ENCODE peak calls at places on chromosomes 13 and 19, in six cellular contexts. One of them, this sample, is unnamed. For H3K9me3, the result is how much of the 10 kb centered on the place peaks cover.

GRCh38 chr13:94228781-94229180 is 250.7 kb downstream of the DCT start:
- DNase-seq in DND-41: no peak
- DNase-seq in upper lobe of left lung: no peak
- DNase-seq in testis: no peak
- DNase-seq in pancreas: no peak
- DNase-seq in breast epithelium: no peak
- DNase-seq in this sample: no peak

GRCh38 chr13:96090240-96091101 is 564 bp downstream of the HS6ST3 start:
- DNase-seq in upper lobe of left lung: no peak
- DNase-seq in breast epithelium: no peak
- DNase-seq in pancreas: peak
- DNase-seq in DND-41: no peak
- DNase-seq in testis: peak
- DNase-seq in this sample: no peak

GRCh38 chr19:45632468-45633196 is 6.6 kb downstream of the EML2 start:
- DNase-seq in DND-41: peak
- DNase-seq in pancreas: peak
- DNase-seq in breast epithelium: peak
- DNase-seq in upper lobe of left lung: peak
- DNase-seq in testis: peak
- DNase-seq in this sample: no peak

GRCh38 chr19:53657778-53658177 is 26.0 kb downstream of the DPRX start:
- DNase-seq in pancreas: no peak
- DNase-seq in upper lobe of left lung: no peak
- DNase-seq in DND-41: no peak
- DNase-seq in breast epithelium: no peak
- DNase-seq in testis: no peak
- DNase-seq in this sample: no peak

GRCh38 chr19:54955356-54955755 is 8.0 kb upstream of the NLRP7 start:
- DNase-seq in DND-41: no peak
- DNase-seq in pancreas: no peak
- DNase-seq in breast epithelium: no peak
- DNase-seq in testis: no peak
- DNase-seq in upper lobe of left lung: no peak
- DNase-seq in this sample: no peak

GRCh38 chr13:38202730-38203129 is 146.9 kb upstream of the UFM1 start:
- DNase-seq in pancreas: no peak
- DNase-seq in testis: no peak
- DNase-seq in DND-41: no peak
- DNase-seq in breast epithelium: no peak
- DNase-seq in upper lobe of left lung: no peak
- DNase-seq in this sample: no peak

GRCh38 chr13:78674638-78675037 is 15.7 kb upstream of the OBI1 start:
- DNase-seq in DND-41: no peak
- DNase-seq in pancreas: no peak
- DNase-seq in upper lobe of left lung: no peak
- DNase-seq in breast epithelium: no peak
- DNase-seq in testis: no peak
- DNase-seq in this sample: no peak

GRCh38 chr13:97307882-97308624 is 85.9 kb downstream of the MBNL2 start:
- DNase-seq in testis: peak
- DNase-seq in breast epithelium: peak
- DNase-seq in DND-41: no peak
- DNase-seq in upper lobe of left lung: no peak
- DNase-seq in pancreas: peak
- DNase-seq in this sample: no peak

GRCh38 chr19:11722414-11722813 is 16.3 kb downstream of the ZNF823 start:
- DNase-seq in breast epithelium: no peak
- DNase-seq in upper lobe of left lung: no peak
- DNase-seq in DND-41: no peak
- DNase-seq in pancreas: no peak
- DNase-seq in testis: no peak
- DNase-seq in this sample: no peak

GRCh38 chr19:48768989-48769713 is 13.8 kb downstream of the FGF21 start:
- DNase-seq in breast epithelium: no peak
- DNase-seq in pancreas: no peak
- DNase-seq in DND-41: no peak
- DNase-seq in testis: no peak
- DNase-seq in upper lobe of left lung: peak
- DNase-seq in this sample: no peak

GRCh38 chr13:28574617-28575142 is 79.8 kb upstream of the FLT1 start:
- DNase-seq in testis: no peak
- DNase-seq in pancreas: no peak
- DNase-seq in DND-41: no peak
- DNase-seq in upper lobe of left lung: peak
- DNase-seq in breast epithelium: no peak
- DNase-seq in this sample: no peak

GRCh38 chr19:34733266-34733825 is 697 bp upstream of the ZNF181 start:
- DNase-seq in upper lobe of left lung: no peak
- DNase-seq in DND-41: peak
- DNase-seq in testis: peak
- DNase-seq in breast epithelium: no peak
- DNase-seq in pancreas: peak
- DNase-seq in this sample: no peak

GRCh38 chr19:52936958-52937334 is 13.7 kb upstream of the ZNF888 start:
- DNase-seq in upper lobe of left lung: no peak
- DNase-seq in testis: no peak
- DNase-seq in DND-41: no peak
- DNase-seq in pancreas: no peak
- DNase-seq in breast epithelium: no peak
- DNase-seq in this sample: no peak

GRCh38 chr19:30783936-30784335 is 411.8 kb downstream of the ZNF536 start:
- DNase-seq in DND-41: no peak
- DNase-seq in testis: no peak
- DNase-seq in upper lobe of left lung: no peak
- DNase-seq in breast epithelium: no peak
- DNase-seq in pancreas: no peak
- DNase-seq in this sample: no peak

GRCh38 chr13:27476943-27477681 is 26.7 kb upstream of the MTIF3 start:
- DNase-seq in breast epithelium: no peak
- DNase-seq in upper lobe of left lung: peak
- DNase-seq in pancreas: peak
- DNase-seq in testis: no peak
- DNase-seq in DND-41: no peak
- DNase-seq in this sample: no peak

GRCh38 chr19:42363614-42364346 is 26.3 kb downstream of the CNFN start:
- DNase-seq in upper lobe of left lung: no peak
- DNase-seq in testis: no peak
- DNase-seq in breast epithelium: no peak
- DNase-seq in pancreas: no peak
- DNase-seq in DND-41: no peak
- DNase-seq in this sample: no peak

GRCh38 chr13:77338329-77338728 is 11.4 kb upstream of the MYCBP2 start:
- DNase-seq in pancreas: no peak
- DNase-seq in DND-41: no peak
- DNase-seq in upper lobe of left lung: no peak
- DNase-seq in breast epithelium: no peak
- DNase-seq in testis: no peak
- DNase-seq in this sample: no peak

GRCh38 chr19:41785653-41786052 is 10.7 kb upstream of the CEACAM3 start:
- DNase-seq in upper lobe of left lung: peak
- DNase-seq in testis: peak
- DNase-seq in breast epithelium: peak
- DNase-seq in DND-41: peak
- DNase-seq in pancreas: peak
- DNase-seq in this sample: peak

GRCh38 chr19:45641274-45642105 is 2.3 kb upstream of the EML2 start:
- DNase-seq in pancreas: peak
- DNase-seq in breast epithelium: peak
- DNase-seq in upper lobe of left lung: peak
- DNase-seq in testis: peak
- DNase-seq in DND-41: peak
- DNase-seq in this sample: peak

GRCh38 chr19:46173886-46174475 is 25.9 kb downstream of the IGFL2 start:
- DNase-seq in testis: no peak
- DNase-seq in breast epithelium: no peak
- DNase-seq in DND-41: no peak
- DNase-seq in upper lobe of left lung: no peak
- DNase-seq in pancreas: no peak
- DNase-seq in this sample: no peak

GRCh38 chr13:41122838-41123237 is 9.8 kb downstream of the KBTBD6 start:
- DNase-seq in upper lobe of left lung: no peak
- DNase-seq in testis: no peak
- DNase-seq in breast epithelium: no peak
- DNase-seq in DND-41: no peak
- DNase-seq in pancreas: no peak
- DNase-seq in this sample: no peak

DNA sequence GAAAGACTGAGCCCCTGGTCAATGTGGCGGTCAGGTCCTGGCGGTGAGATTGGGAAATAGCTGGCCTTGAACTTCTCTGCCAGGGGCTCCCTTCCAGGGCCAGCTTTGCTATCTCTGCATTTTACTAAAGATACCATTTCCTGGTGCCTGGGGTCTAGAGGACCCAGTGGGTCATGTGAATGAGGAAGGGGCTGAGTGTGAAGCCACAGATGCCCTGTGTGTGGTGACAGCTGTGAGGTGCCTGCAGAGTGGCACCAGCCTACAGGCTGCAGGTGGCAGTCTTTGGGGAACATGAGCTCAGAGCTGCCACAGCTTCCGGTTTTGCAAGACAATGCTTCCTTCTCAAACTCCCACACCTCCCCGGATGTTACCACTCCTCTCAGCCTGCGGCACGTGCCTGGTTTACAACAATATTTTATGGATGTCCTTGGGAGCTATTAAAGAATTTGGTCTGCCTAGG is 5.2 kb upstream of the MLNR start:
- DNase-seq in breast epithelium: no peak
- DNase-seq in testis: peak
- DNase-seq in DND-41: peak
- DNase-seq in upper lobe of left lung: peak
- DNase-seq in pancreas: no peak
- DNase-seq in this sample: peak
- TF ChIP-seq CTCF in breast epithelium: no peak
- TF ChIP-seq CTCF in testis: no peak
- TF ChIP-seq CTCF in DND-41: peak
- TF ChIP-seq CTCF in upper lobe of left lung: no peak
- TF ChIP-seq CTCF in pancreas: no peak
- TF ChIP-seq CTCF in this sample: peak

DNA sequence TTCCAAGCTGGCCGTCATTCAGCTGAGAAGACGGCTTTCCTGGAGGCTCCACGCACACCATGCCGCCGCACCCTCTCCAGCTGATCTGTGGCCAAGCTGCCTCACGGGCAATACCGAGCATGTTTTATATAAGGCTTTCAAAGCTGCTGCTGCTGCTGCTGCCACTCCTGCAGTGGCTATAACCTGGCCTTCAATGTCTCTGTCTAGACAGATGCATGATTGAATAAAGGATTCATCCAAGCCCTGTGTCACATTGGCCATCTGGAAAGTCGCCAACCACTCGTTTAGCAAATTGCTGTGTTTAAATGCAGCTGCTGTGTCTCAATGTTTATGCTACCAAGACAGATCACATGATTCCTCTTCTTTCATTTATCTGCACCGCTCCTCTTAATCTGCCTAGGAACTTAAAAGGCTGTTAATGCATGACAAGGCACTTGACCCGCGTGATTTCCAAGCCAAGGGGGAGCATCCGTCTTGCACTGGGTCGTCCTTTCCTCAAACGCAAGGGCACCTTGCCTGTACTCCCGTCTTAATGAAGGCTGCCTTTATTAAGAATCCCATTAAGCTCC is 114.3 kb downstream of the TEX26 start:
- DNase-seq in breast epithelium: no peak
- DNase-seq in pancreas: no peak
- DNase-seq in testis: peak
- DNase-seq in upper lobe of left lung: peak
- DNase-seq in DND-41: no peak
- DNase-seq in this sample: no peak
- H3K27ac ChIP-seq in breast epithelium: peak
- H3K27ac ChIP-seq in pancreas: no peak
- H3K27ac ChIP-seq in testis: no peak
- H3K27ac ChIP-seq in upper lobe of left lung: peak
- H3K27ac ChIP-seq in DND-41: peak
- H3K27ac ChIP-seq in this sample: no peak

GRCh38 chr19:15911599-15912237 is 13.8 kb upstream of the CYP4F2 start:
- DNase-seq in upper lobe of left lung: no peak
- DNase-seq in pancreas: peak
- DNase-seq in testis: no peak
- DNase-seq in DND-41: no peak
- DNase-seq in breast epithelium: no peak
- DNase-seq in this sample: no peak

GRCh38 chr19:15919243-15919642 is 15.1 kb downstream of the CYP4F11 start:
- DNase-seq in breast epithelium: no peak
- DNase-seq in testis: no peak
- DNase-seq in pancreas: no peak
- DNase-seq in DND-41: no peak
- DNase-seq in upper lobe of left lung: no peak
- DNase-seq in this sample: no peak

GRCh38 chr19:15913830-15914229 is 16.0 kb upstream of the CYP4F2 start:
- DNase-seq in DND-41: no peak
- DNase-seq in testis: no peak
- DNase-seq in upper lobe of left lung: no peak
- DNase-seq in breast epithelium: no peak
- DNase-seq in pancreas: no peak
- DNase-seq in this sample: no peak

GRCh38 chr19:15913384-15913783 is 15.5 kb upstream of the CYP4F2 start:
- DNase-seq in upper lobe of left lung: no peak
- DNase-seq in testis: no peak
- DNase-seq in DND-41: no peak
- DNase-seq in pancreas: no peak
- DNase-seq in breast epithelium: no peak
- DNase-seq in this sample: no peak

GRCh38 chr19:15915109-15915508 is 17.2 kb upstream of the CYP4F2 start:
- DNase-seq in testis: no peak
- DNase-seq in DND-41: no peak
- DNase-seq in breast epithelium: no peak
- DNase-seq in pancreas: no peak
- DNase-seq in upper lobe of left lung: no peak
- DNase-seq in this sample: no peak
- H3K9me3 ChIP-seq in testis: under half
- H3K9me3 ChIP-seq in DND-41: under half
- H3K9me3 ChIP-seq in breast epithelium: under half
- H3K9me3 ChIP-seq in pancreas: under half
- H3K9me3 ChIP-seq in upper lobe of left lung: under half
- H3K9me3 ChIP-seq in this sample: under half

GRCh38 chr19:33311326-33311682 is 9.0 kb upstream of the CEBPA start:
- DNase-seq in pancreas: peak
- DNase-seq in testis: no peak
- DNase-seq in breast epithelium: no peak
- DNase-seq in upper lobe of left lung: peak
- DNase-seq in DND-41: no peak
- DNase-seq in this sample: no peak
- TF ChIP-seq CTCF in pancreas: peak
- TF ChIP-seq CTCF in testis: no peak
- TF ChIP-seq CTCF in breast epithelium: no peak
- TF ChIP-seq CTCF in upper lobe of left lung: peak
- TF ChIP-seq CTCF in DND-41: peak
- TF ChIP-seq CTCF in this sample: no peak